ENCODE peak calls at places on chromosomes 3 and 15, in four cellular contexts. W is heart left ventricle, U is GM10248, E is PC-9. H is an unnamed sample.

GRCh38 chr3:37604336-37604833 is 257.3 kb upstream of the CTDSPL start:
- DNase-seq in W (no peak), U (no peak), E (no peak), H (no peak)

GRCh38 chr3:125613204-125613603 is 17.9 kb upstream of the OSBPL11 start:
- DNase-seq in W (no peak), U (no peak), E (no peak), H (peak)

GRCh38 chr15:87858651-87859050 is 397.9 kb downstream of the NTRK3 start:
- DNase-seq in W (no peak), U (no peak), E (no peak), H (no peak)

GRCh38 chr3:16419640-16420039 is 93.9 kb downstream of the RFTN1 start:
- DNase-seq in W (no peak), U (no peak), E (no peak), H (no peak)

GRCh38 chr3:156725706-156726105 is 51.3 kb downstream of the TIPARP start:
- DNase-seq in W (no peak), U (no peak), E (peak), H (peak)

GRCh38 chr15:41966920-41967465 is 5.4 kb downstream of the EHD4 start:
- DNase-seq in W (no peak), U (no peak), E (no peak), H (peak)

GRCh38 chr3:168165390-168166269 is 69.9 kb upstream of the GOLIM4 start:
- DNase-seq in W (no peak), U (peak), E (peak), H (peak)

GRCh38 chr3:64344721-64345207 is 119.5 kb upstream of the PRICKLE2 start:
- DNase-seq in W (no peak), U (no peak), E (peak), H (no peak)

GRCh38 chr15:90086868-90087268 is 15.4 kb downstream of the IDH2 start:
- DNase-seq in W (no peak), U (peak), E (no peak), H (no peak)

GRCh38 chr3:151816091-151816604 is 2.2 kb downstream of the AADAC start:
- DNase-seq in W (no peak), U (no peak), E (peak), H (peak)

GRCh38 chr15:84788500-84788899 is 28.7 kb upstream of the ALPK3 start:
- DNase-seq in W (no peak), U (no peak), E (no peak), H (no peak)

GRCh38 chr3:5677560-5677959 is 490.1 kb downstream of the EDEM1 start:
- DNase-seq in W (no peak), U (no peak), E (no peak), H (no peak)

GRCh38 chr3:87218560-87218959 is 8.5 kb upstream of the CHMP2B start:
- DNase-seq in W (no peak), U (no peak), E (no peak), H (no peak)

GRCh38 chr3:134638385-134639020 is 12.3 kb downstream of the KY start:
- DNase-seq in W (no peak), U (no peak), E (no peak), H (no peak)

GRCh38 chr15:42558739-42559138 is 10.1 kb downstream of the HAUS2 start:
- DNase-seq in W (no peak), U (no peak), E (no peak), H (no peak)

GRCh38 chr3:167318996-167319615 is 61.0 kb downstream of the ZBBX start:
- DNase-seq in W (no peak), U (no peak), E (no peak), H (no peak)

GRCh38 chr3:41033956-41034519 is 165.3 kb upstream of the CTNNB1 start:
- DNase-seq in W (no peak), U (no peak), E (no peak), H (no peak)

DNA sequence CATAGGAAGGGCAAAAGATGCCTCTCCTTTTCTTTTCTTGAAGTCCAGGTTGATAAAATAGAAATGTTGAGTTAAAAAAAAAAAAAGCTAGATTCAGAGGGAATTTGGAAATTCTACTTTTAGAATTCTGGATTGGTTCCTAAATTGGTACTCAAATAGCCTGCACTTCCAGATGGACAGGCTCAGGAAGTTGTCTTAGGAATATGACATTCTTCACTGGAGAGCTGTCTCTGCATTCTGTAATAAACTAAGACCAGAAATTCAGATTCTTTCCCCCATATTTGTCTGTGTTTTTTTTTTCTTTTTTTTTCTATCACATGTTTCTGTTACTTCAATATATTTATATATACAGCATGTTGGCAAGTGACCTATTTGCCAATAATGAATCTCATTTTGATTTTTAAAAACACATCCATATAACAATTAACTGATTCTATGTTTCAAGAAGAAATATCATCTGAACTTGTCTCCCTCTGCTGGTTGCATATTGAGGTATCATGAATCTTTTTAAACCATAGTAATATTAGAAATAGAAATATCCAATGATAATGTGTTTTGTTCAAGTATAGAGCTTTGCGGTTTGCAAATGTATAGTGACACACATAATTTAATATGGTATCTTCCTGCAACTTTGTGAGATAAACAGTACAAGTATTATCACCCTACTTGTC is 8.5 kb upstream of the LSAMP start:
- DNase-seq in W (no peak), U (no peak), E (no peak), H (no peak)
- TF ChIP-seq CTCF in W (no peak), U (no peak), E (peak), H (no peak)

GRCh38 chr3:53261712-53262111 is 5.9 kb upstream of the TKT start:
- DNase-seq in W (no peak), U (no peak), E (no peak), H (no peak)
- TF ChIP-seq CTCF in W (no peak), U (no peak), E (no peak), H (no peak)

DNA sequence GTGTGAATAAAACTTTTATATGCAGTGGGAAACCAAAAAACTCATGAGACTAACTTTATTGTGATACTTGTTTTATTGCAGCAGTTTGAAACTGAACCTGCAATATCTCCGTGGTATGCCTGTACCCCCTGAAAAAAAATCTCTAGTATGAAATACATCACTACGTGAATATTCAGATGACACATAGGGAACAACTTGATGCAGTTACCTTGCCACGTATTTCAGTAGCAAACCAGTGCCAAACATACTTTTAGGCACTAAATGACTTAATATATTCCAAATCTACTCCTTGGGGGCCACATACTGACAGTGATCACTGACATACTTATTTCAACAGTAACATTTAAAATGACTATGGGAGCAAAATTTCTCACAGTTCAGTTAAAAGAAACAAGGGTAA is 13.8 kb downstream of the CRBN start:
- DNase-seq in W (no peak), U (no peak), E (no peak), H (no peak)
- TF ChIP-seq CTCF in W (no peak), U (no peak), E (no peak), H (no peak)

DNA sequence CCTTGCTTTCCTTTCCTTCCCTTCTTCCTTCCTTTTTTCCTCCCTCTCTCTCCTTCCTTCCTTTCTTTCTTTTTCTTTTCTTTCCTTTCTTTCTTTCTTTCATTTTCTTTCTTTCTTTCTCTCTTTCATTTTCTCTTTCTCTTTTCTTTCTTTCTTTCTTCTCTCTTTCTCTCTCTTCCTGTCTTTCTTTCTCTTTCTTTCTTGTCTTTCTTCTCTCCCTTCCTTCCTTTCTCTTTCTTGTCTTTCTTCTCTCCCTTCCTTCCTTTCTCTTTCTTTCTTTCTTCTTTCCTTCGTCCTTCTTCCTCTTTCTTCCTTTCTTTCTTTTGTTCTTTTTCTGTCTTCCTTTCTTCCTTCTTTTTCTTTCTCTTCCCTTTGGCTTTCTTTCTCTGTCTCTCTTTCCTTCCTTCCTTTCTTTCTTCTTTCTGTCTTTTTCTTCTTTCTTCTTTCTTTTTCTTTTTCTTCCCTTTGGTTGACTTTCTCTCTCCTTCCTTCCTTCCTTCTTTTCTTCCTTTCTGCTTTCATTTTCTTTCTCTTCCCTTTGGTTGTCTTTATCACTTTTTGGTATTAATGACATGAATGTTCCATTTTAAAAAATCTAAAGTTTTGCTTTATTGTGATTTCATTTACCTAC is 496.4 kb upstream of the CBLB start:
- DNase-seq in W (no peak), U (no peak), E (no peak), H (no peak)
- TF ChIP-seq CTCF in W (no peak), U (no peak), E (no peak), H (no peak)

DNA sequence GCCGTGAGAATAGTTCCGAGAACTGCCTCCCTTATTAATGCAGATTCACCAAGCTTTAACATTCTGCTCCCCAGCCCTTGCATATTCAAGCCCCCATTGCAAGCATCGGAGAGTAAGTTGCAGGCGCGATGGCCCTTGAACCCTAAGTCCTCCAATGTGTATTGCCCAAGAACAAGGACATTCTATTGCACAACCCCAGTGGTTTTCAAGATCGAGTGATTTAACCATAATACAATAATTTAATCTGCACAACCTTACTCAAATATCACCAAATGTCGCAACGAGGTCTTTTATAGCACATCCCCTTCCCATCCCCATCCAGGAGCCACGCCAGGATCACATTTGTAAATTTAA is 21.7 kb upstream of the PLXND1 start:
- DNase-seq in W (no peak), U (no peak), E (no peak), H (no peak)
- TF ChIP-seq CTCF in W (no peak), U (no peak), E (no peak), H (no peak)

GRCh38 chr3:143036557-143036956 is 35.2 kb downstream of the U2SURP start:
- DNase-seq in W (no peak), U (no peak), E (no peak), H (no peak)

GRCh38 chr3:143040264-143040879 is 39.0 kb downstream of the U2SURP start:
- DNase-seq in W (no peak), U (no peak), E (peak), H (no peak)

GRCh38 chr3:143035466-143036214 is 34.3 kb downstream of the U2SURP start:
- DNase-seq in W (no peak), U (no peak), E (peak), H (no peak)

GRCh38 chr3:143041901-143042300 is 40.5 kb downstream of the U2SURP start:
- DNase-seq in W (no peak), U (no peak), E (no peak), H (no peak)

DNA sequence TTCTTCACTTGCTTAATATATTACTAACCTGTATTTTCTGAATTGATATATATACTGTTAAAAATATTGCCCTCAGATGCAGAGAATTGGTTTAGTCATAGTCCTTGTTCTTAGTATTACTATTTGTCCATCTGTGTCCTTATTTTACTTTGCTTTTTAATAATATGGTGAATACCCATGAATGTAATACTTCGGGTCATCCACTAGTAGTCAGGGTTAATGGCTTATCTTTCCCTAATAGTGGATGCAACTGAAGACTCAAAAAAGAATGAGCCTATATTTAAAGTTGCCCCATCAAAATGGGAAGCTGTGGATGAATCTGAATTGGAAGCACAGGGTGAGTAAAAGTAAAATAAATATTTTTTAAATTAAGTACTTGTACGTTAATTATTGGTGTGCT is 36.5 kb downstream of the U2SURP start:
- DNase-seq in W (no peak), U (no peak), E (no peak), H (no peak)
- TF ChIP-seq CTCF in W (no peak), U (no peak), E (peak), H (no peak)

GRCh38 chr3:184334470-184335158 is 2.8 kb upstream of the FAM131A start:
- DNase-seq in W (no peak), U (no peak), E (peak), H (no peak)
- TF ChIP-seq CTCF in W (no peak), U (no peak), E (no peak), H (no peak)

H was measured in lower leg skin.